ENCODE peak calls at places on chromosomes 5 and 9, in five cellular contexts. One of them, this sample, is unnamed.

GRCh38 chr5:44983006-44983405 is 174.3 kb downstream of the MRPS30 start:
- DNase-seq in GM12891: no peak
- DNase-seq in sigmoid colon: no peak
- DNase-seq in prostate gland: no peak
- DNase-seq in esophagus muscularis mucosa: no peak
- DNase-seq in this sample: no peak

GRCh38 chr9:70602364-70603019 is 188.0 kb upstream of the KLF9 start:
- DNase-seq in prostate gland: peak
- DNase-seq in esophagus muscularis mucosa: no peak
- DNase-seq in sigmoid colon: peak
- DNase-seq in GM12891: peak
- DNase-seq in this sample: peak

GRCh38 chr9:134617836-134618162 is 23.8 kb upstream of the COL5A1 start:
- DNase-seq in sigmoid colon: no peak
- DNase-seq in esophagus muscularis mucosa: no peak
- DNase-seq in prostate gland: no peak
- DNase-seq in GM12891: no peak
- DNase-seq in this sample: no peak

GRCh38 chr5:141680751-141681201 is 1.3 kb downstream of the ARAP3 start:
- DNase-seq in sigmoid colon: no peak
- DNase-seq in GM12891: no peak
- DNase-seq in esophagus muscularis mucosa: no peak
- DNase-seq in prostate gland: no peak
- DNase-seq in this sample: no peak

GRCh38 chr5:62506659-62507460 is 71.8 kb upstream of the LRRC70 start:
- DNase-seq in sigmoid colon: no peak
- DNase-seq in prostate gland: no peak
- DNase-seq in GM12891: no peak
- DNase-seq in esophagus muscularis mucosa: no peak
- DNase-seq in this sample: no peak

GRCh38 chr9:77602852-77603251 is 45.3 kb downstream of the GNA14 start:
- DNase-seq in GM12891: no peak
- DNase-seq in sigmoid colon: no peak
- DNase-seq in esophagus muscularis mucosa: peak
- DNase-seq in prostate gland: no peak
- DNase-seq in this sample: no peak

GRCh38 chr5:179542170-179542569 is 8.2 kb upstream of the RUFY1 start:
- DNase-seq in prostate gland: no peak
- DNase-seq in GM12891: no peak
- DNase-seq in sigmoid colon: no peak
- DNase-seq in esophagus muscularis mucosa: no peak
- DNase-seq in this sample: no peak

GRCh38 chr5:112529525-112529924 is 110.4 kb upstream of the EPB41L4A start:
- DNase-seq in sigmoid colon: no peak
- DNase-seq in GM12891: no peak
- DNase-seq in prostate gland: no peak
- DNase-seq in esophagus muscularis mucosa: no peak
- DNase-seq in this sample: no peak

GRCh38 chr9:111730937-111731567 is 63.7 kb downstream of the SHOC1 start:
- DNase-seq in esophagus muscularis mucosa: no peak
- DNase-seq in GM12891: no peak
- DNase-seq in sigmoid colon: no peak
- DNase-seq in prostate gland: no peak
- DNase-seq in this sample: no peak

GRCh38 chr5:173353070-173353379 is 24.8 kb upstream of the STC2 start:
- DNase-seq in prostate gland: no peak
- DNase-seq in GM12891: no peak
- DNase-seq in sigmoid colon: no peak
- DNase-seq in esophagus muscularis mucosa: no peak
- DNase-seq in this sample: no peak

GRCh38 chr5:125609011-125609410 is 814.2 kb upstream of the GRAMD2B start:
- DNase-seq in prostate gland: no peak
- DNase-seq in GM12891: no peak
- DNase-seq in sigmoid colon: no peak
- DNase-seq in esophagus muscularis mucosa: no peak
- DNase-seq in this sample: no peak

GRCh38 chr5:81748556-81748955 is 2.3 kb downstream of the SSBP2 start:
- DNase-seq in esophagus muscularis mucosa: no peak
- DNase-seq in prostate gland: no peak
- DNase-seq in sigmoid colon: no peak
- DNase-seq in GM12891: no peak
- DNase-seq in this sample: no peak

GRCh38 chr5:139426222-139426885 is 13.0 kb downstream of the DNAJC18 start:
- DNase-seq in sigmoid colon: no peak
- DNase-seq in prostate gland: no peak
- DNase-seq in esophagus muscularis mucosa: no peak
- DNase-seq in GM12891: no peak
- DNase-seq in this sample: no peak

GRCh38 chr5:137731201-137731600 is 4.7 kb downstream of the KLHL3 start:
- DNase-seq in prostate gland: no peak
- DNase-seq in sigmoid colon: no peak
- DNase-seq in esophagus muscularis mucosa: no peak
- DNase-seq in GM12891: no peak
- DNase-seq in this sample: no peak

DNA sequence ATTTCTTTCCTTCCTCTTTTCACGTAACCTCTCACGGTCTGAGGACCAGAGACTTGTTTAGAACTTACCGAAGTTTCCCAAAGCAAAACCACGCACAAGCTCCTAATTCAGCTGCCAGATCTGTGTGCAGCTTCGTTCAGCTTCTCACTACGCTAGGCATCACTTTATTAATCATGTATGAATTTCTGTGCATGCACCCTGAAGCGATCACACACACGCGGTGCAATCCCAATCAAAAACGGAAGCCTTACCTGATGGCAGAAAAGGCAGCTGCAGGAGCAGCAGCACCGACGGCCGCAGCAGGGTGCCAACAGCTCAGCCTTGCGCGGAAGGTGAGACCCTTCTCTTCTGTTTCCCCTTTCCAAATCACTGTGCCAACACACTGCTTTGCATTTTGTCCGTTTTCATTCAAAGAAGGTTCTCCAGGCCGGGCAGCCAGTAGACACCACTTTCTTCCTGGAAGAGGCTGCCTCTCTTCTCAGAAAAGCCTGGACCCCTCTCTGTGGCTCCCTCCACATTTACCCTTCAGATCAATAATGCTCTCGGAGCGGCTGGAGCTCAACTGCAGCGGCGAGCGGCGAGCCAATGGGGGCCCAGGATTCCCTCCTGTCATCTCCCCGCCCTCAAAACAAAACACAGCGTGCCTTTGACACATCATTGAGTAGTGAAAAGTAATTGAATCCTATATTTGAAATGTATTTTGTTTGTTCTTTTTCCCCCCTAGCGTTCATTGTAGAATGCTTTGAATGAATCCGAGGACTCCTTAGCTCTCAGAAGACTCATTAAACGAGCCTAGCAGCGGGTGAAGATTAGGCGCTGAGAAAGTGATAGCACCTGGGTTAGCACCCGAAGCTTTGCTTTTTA is at the start of gene CDH12:
- DNase-seq in sigmoid colon: no peak
- DNase-seq in prostate gland: no peak
- DNase-seq in esophagus muscularis mucosa: no peak
- DNase-seq in GM12891: no peak
- DNase-seq in this sample: peak
- TF ChIP-seq POLR2AphosphoS5 in sigmoid colon: no peak
- TF ChIP-seq POLR2AphosphoS5 in prostate gland: no peak
- TF ChIP-seq POLR2AphosphoS5 in esophagus muscularis mucosa: no peak
- TF ChIP-seq POLR2AphosphoS5 in GM12891: no peak
- TF ChIP-seq POLR2AphosphoS5 in this sample: no peak

GRCh38 chr9:136119259-136120118 is 814 bp upstream of the TMEM250 start:
- DNase-seq in GM12891: no peak
- DNase-seq in prostate gland: no peak
- DNase-seq in sigmoid colon: no peak
- DNase-seq in esophagus muscularis mucosa: no peak
- DNase-seq in this sample: peak
- TF ChIP-seq POLR2A in GM12891: no peak
- TF ChIP-seq POLR2A in prostate gland: no peak
- TF ChIP-seq POLR2A in sigmoid colon: no peak
- TF ChIP-seq POLR2A in esophagus muscularis mucosa: no peak
- TF ChIP-seq POLR2A in this sample: no peak

GRCh38 chr9:82750411-82750918 is 312.5 kb downstream of the RASEF start:
- DNase-seq in GM12891: no peak
- DNase-seq in esophagus muscularis mucosa: no peak
- DNase-seq in sigmoid colon: no peak
- DNase-seq in prostate gland: no peak
- DNase-seq in this sample: no peak
- TF ChIP-seq POLR2AphosphoS5 in GM12891: no peak
- TF ChIP-seq POLR2AphosphoS5 in esophagus muscularis mucosa: no peak
- TF ChIP-seq POLR2AphosphoS5 in sigmoid colon: no peak
- TF ChIP-seq POLR2AphosphoS5 in prostate gland: no peak
- TF ChIP-seq POLR2AphosphoS5 in this sample: no peak

GRCh38 chr9:126915846-126916543 is 1.4 kb downstream of the RALGPS1 start:
- DNase-seq in esophagus muscularis mucosa: no peak
- DNase-seq in sigmoid colon: no peak
- DNase-seq in prostate gland: peak
- DNase-seq in GM12891: no peak
- DNase-seq in this sample: no peak

GRCh38 chr9:126916909-126917308 is 2.3 kb downstream of the RALGPS1 start:
- DNase-seq in GM12891: no peak
- DNase-seq in prostate gland: no peak
- DNase-seq in sigmoid colon: no peak
- DNase-seq in esophagus muscularis mucosa: no peak
- DNase-seq in this sample: no peak

GRCh38 chr9:126914458-126915280 is at the start of gene RALGPS1:
- DNase-seq in esophagus muscularis mucosa: peak
- DNase-seq in GM12891: peak
- DNase-seq in sigmoid colon: peak
- DNase-seq in prostate gland: peak
- DNase-seq in this sample: peak

GRCh38 chr9:126919193-126919592 is 4.6 kb downstream of the RALGPS1 start:
- DNase-seq in prostate gland: no peak
- DNase-seq in esophagus muscularis mucosa: no peak
- DNase-seq in sigmoid colon: no peak
- DNase-seq in GM12891: no peak
- DNase-seq in this sample: no peak

DNA sequence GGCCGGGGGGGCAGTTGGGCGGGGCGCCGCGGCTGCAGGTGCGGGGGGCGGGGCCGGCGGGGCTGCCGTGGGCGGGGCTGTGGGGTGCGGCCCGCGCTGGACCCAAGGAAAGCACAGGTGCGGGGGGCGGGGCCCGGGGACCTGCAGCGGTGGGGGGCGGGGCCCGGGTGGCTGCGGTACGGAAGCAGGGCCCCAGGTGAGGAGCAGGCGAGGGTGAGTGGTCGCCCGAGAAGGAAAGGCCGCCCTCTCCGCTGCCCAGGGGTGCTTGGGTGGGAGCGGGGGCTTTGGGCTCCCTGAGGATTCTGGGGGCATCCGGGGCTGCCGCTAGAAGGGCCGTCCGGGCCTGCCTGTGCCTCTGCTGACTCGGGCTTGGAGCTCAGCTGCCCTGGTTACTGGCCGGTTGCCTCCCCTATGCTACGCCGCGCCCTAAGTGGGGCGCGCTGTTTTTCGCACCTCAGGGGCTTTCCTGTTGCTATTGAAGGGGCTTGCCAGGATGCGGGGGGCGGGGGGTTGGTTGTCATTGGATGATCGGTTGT is 767 bp downstream of the RALGPS1 start:
- DNase-seq in sigmoid colon: peak
- DNase-seq in GM12891: peak
- DNase-seq in prostate gland: peak
- DNase-seq in esophagus muscularis mucosa: no peak
- DNase-seq in this sample: peak
- TF ChIP-seq POLR2A in sigmoid colon: no peak
- TF ChIP-seq POLR2A in GM12891: no peak
- TF ChIP-seq POLR2A in prostate gland: no peak
- TF ChIP-seq POLR2A in esophagus muscularis mucosa: no peak
- TF ChIP-seq POLR2A in this sample: no peak

DNA sequence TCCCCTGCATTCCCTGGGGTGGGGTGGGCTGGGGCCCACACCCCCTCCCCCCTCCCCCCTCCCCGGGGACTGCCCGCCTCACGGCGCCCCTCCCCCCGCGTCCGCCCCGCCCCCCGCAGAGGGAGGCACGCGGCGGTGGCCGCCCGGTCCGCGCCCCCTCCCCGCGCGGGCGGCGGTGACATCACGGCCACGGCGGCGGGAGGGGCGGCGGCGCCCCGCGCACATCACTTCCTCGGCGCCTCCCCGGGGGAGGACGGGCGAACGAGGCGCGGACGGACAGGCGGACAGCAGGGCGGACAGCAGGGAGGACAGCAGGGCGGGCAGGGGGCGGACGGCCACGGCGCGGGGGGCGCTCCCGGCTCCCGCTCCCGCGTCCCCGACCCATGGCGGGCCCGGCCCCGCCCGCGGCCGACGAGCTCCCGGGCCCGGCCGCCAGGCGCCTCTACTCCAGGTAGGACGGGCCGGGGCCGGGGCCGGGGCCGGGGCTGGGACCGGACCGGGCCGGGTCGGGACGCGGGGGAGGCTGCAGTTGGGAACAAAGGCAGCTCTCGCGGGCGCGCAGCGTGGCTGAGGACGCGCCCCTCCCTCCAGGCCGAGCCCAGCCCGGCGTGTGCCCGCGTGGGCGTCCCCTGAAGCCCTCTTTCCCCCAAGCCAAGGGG is at the start of gene GPSM1:
- DNase-seq in prostate gland: no peak
- DNase-seq in esophagus muscularis mucosa: no peak
- DNase-seq in GM12891: no peak
- DNase-seq in sigmoid colon: peak
- DNase-seq in this sample: peak
- TF ChIP-seq POLR2AphosphoS5 in prostate gland: no peak
- TF ChIP-seq POLR2AphosphoS5 in esophagus muscularis mucosa: peak
- TF ChIP-seq POLR2AphosphoS5 in GM12891: no peak
- TF ChIP-seq POLR2AphosphoS5 in sigmoid colon: peak
- TF ChIP-seq POLR2AphosphoS5 in this sample: peak

This sample was measured in upper lobe of left lung.